ENCODE peak calls at places on chromosomes 16 and 17, in seven cellular contexts. One of them, this sample, is unnamed.

GRCh38 chr16:81792828-81793227 is 13.7 kb downstream of the PLCG2 start:
- DNase-seq in Peyer's patch: no peak
- DNase-seq in fibroblast of mammary gland: no peak
- DNase-seq in SK-N-SH: no peak
- DNase-seq in progenitor cell of endocrine pancreas: no peak
- DNase-seq in GM23338: no peak
- DNase-seq in B cell: no peak
- DNase-seq in this sample: no peak

GRCh38 chr16:1543085-1543896 is 9.8 kb downstream of the TMEM204 start:
- DNase-seq in Peyer's patch: no peak
- DNase-seq in fibroblast of mammary gland: peak; percentile 87
- DNase-seq in SK-N-SH: peak; percentile 64
- DNase-seq in progenitor cell of endocrine pancreas: no peak
- DNase-seq in GM23338: peak; percentile 67
- DNase-seq in B cell: peak; percentile 76
- DNase-seq in this sample: no peak

GRCh38 chr17:59372138-59372751 is 40.8 kb downstream of the YPEL2 start:
- DNase-seq in Peyer's patch: no peak
- DNase-seq in fibroblast of mammary gland: peak; percentile 78
- DNase-seq in SK-N-SH: no peak
- DNase-seq in progenitor cell of endocrine pancreas: no peak
- DNase-seq in GM23338: no peak
- DNase-seq in B cell: no peak
- DNase-seq in this sample: no peak

GRCh38 chr16:54647216-54647615 is 283.4 kb upstream of the IRX5 start:
- DNase-seq in Peyer's patch: no peak
- DNase-seq in fibroblast of mammary gland: no peak
- DNase-seq in SK-N-SH: no peak
- DNase-seq in progenitor cell of endocrine pancreas: no peak
- DNase-seq in GM23338: no peak
- DNase-seq in B cell: no peak
- DNase-seq in this sample: no peak

GRCh38 chr17:81448960-81449359 is 53.7 kb downstream of the BAHCC1 start:
- DNase-seq in Peyer's patch: no peak
- DNase-seq in fibroblast of mammary gland: no peak
- DNase-seq in SK-N-SH: no peak
- DNase-seq in progenitor cell of endocrine pancreas: no peak
- DNase-seq in GM23338: no peak
- DNase-seq in B cell: no peak
- DNase-seq in this sample: no peak

GRCh38 chr17:7042507-7043194 is 1.2 kb downstream of the SLC16A11 start:
- DNase-seq in Peyer's patch: peak; percentile 53
- DNase-seq in fibroblast of mammary gland: no peak
- DNase-seq in SK-N-SH: peak; percentile 60
- DNase-seq in progenitor cell of endocrine pancreas: no peak
- DNase-seq in GM23338: peak; percentile 70
- DNase-seq in B cell: peak; percentile 73
- DNase-seq in this sample: no peak

GRCh38 chr16:55151901-55152300 is 172.1 kb upstream of the IRX6 start:
- DNase-seq in Peyer's patch: no peak
- DNase-seq in fibroblast of mammary gland: no peak
- DNase-seq in SK-N-SH: no peak
- DNase-seq in progenitor cell of endocrine pancreas: no peak
- DNase-seq in GM23338: no peak
- DNase-seq in B cell: no peak
- DNase-seq in this sample: no peak

GRCh38 chr16:19294156-19294649 is 8.7 kb downstream of the CLEC19A start:
- DNase-seq in Peyer's patch: no peak
- DNase-seq in fibroblast of mammary gland: peak; percentile 13
- DNase-seq in SK-N-SH: no peak
- DNase-seq in progenitor cell of endocrine pancreas: no peak
- DNase-seq in GM23338: no peak
- DNase-seq in B cell: peak; percentile 27
- DNase-seq in this sample: no peak

GRCh38 chr16:57187508-57187854 is 1.4 kb downstream of the RSPRY1 start:
- DNase-seq in Peyer's patch: no peak
- DNase-seq in fibroblast of mammary gland: no peak
- DNase-seq in SK-N-SH: no peak
- DNase-seq in progenitor cell of endocrine pancreas: no peak
- DNase-seq in GM23338: peak; percentile 25
- DNase-seq in B cell: no peak
- DNase-seq in this sample: no peak

GRCh38 chr17:58007781-58008706 is 998 bp upstream of the SRSF1 start:
- DNase-seq in Peyer's patch: no peak
- DNase-seq in fibroblast of mammary gland: no peak
- DNase-seq in SK-N-SH: peak; percentile 45
- DNase-seq in progenitor cell of endocrine pancreas: no peak
- DNase-seq in GM23338: peak; percentile 44
- DNase-seq in B cell: no peak
- DNase-seq in this sample: no peak

GRCh38 chr17:78428842-78429617 is 50.6 kb downstream of the PGS1 start:
- DNase-seq in Peyer's patch: no peak
- DNase-seq in fibroblast of mammary gland: no peak
- DNase-seq in SK-N-SH: no peak
- DNase-seq in progenitor cell of endocrine pancreas: no peak
- DNase-seq in GM23338: no peak
- DNase-seq in B cell: no peak
- DNase-seq in this sample: no peak

GRCh38 chr17:28533091-28533670 is 19.2 kb downstream of the UNC119 start:
- DNase-seq in Peyer's patch: no peak
- DNase-seq in fibroblast of mammary gland: no peak
- DNase-seq in SK-N-SH: no peak
- DNase-seq in progenitor cell of endocrine pancreas: no peak
- DNase-seq in GM23338: no peak
- DNase-seq in B cell: no peak
- DNase-seq in this sample: no peak

GRCh38 chr16:12327971-12328726 is 351.6 kb downstream of the SNX29 start:
- DNase-seq in Peyer's patch: peak; percentile 61
- DNase-seq in fibroblast of mammary gland: no peak
- DNase-seq in SK-N-SH: no peak
- DNase-seq in progenitor cell of endocrine pancreas: no peak
- DNase-seq in GM23338: no peak
- DNase-seq in B cell: no peak
- DNase-seq in this sample: no peak

GRCh38 chr17:75864448-75864871 is 9.3 kb upstream of the WBP2 start:
- DNase-seq in Peyer's patch: no peak
- DNase-seq in fibroblast of mammary gland: peak; percentile 63
- DNase-seq in SK-N-SH: peak; percentile 35
- DNase-seq in progenitor cell of endocrine pancreas: no peak
- DNase-seq in GM23338: peak; percentile 74
- DNase-seq in B cell: peak; percentile 73
- DNase-seq in this sample: no peak

GRCh38 chr16:1793578-1794220 is at the start of gene IGFALS:
- DNase-seq in Peyer's patch: peak; percentile 53
- DNase-seq in fibroblast of mammary gland: no peak
- DNase-seq in SK-N-SH: no peak
- DNase-seq in progenitor cell of endocrine pancreas: peak; percentile 9
- DNase-seq in GM23338: no peak
- DNase-seq in B cell: peak; percentile 42
- DNase-seq in this sample: no peak

GRCh38 chr17:1197781-1198490 is 18.2 kb upstream of the ABR start:
- DNase-seq in Peyer's patch: peak; percentile 72
- DNase-seq in fibroblast of mammary gland: no peak
- DNase-seq in SK-N-SH: no peak
- DNase-seq in progenitor cell of endocrine pancreas: no peak
- DNase-seq in GM23338: no peak
- DNase-seq in B cell: peak; percentile 91
- DNase-seq in this sample: no peak

GRCh38 chr17:58956997-58957724 is 149.5 kb downstream of the TRIM37 start:
- DNase-seq in Peyer's patch: no peak
- DNase-seq in fibroblast of mammary gland: peak; percentile 81
- DNase-seq in SK-N-SH: no peak
- DNase-seq in progenitor cell of endocrine pancreas: no peak
- DNase-seq in GM23338: no peak
- DNase-seq in B cell: no peak
- DNase-seq in this sample: no peak

GRCh38 chr17:60079401-60079861 is 710 bp upstream of the HEATR6 start:
- DNase-seq in Peyer's patch: no peak
- DNase-seq in fibroblast of mammary gland: peak; percentile 52
- DNase-seq in SK-N-SH: peak; percentile 23
- DNase-seq in progenitor cell of endocrine pancreas: no peak
- DNase-seq in GM23338: no peak
- DNase-seq in B cell: no peak
- DNase-seq in this sample: no peak

GRCh38 chr17:17355426-17355825 is 52.3 kb downstream of the NT5M start:
- DNase-seq in Peyer's patch: no peak
- DNase-seq in fibroblast of mammary gland: no peak
- DNase-seq in SK-N-SH: no peak
- DNase-seq in progenitor cell of endocrine pancreas: no peak
- DNase-seq in GM23338: no peak
- DNase-seq in B cell: peak; percentile 7
- DNase-seq in this sample: no peak

GRCh38 chr17:75639771-75640555 is 6.7 kb downstream of the SMIM5 start:
- DNase-seq in Peyer's patch: peak; percentile 64
- DNase-seq in fibroblast of mammary gland: no peak
- DNase-seq in SK-N-SH: no peak
- DNase-seq in progenitor cell of endocrine pancreas: no peak
- DNase-seq in GM23338: no peak
- DNase-seq in B cell: no peak
- DNase-seq in this sample: no peak

GRCh38 chr16:69190598-69190997 is 3.6 kb downstream of the SNTB2 start:
- DNase-seq in Peyer's patch: no peak
- DNase-seq in fibroblast of mammary gland: no peak
- DNase-seq in SK-N-SH: no peak
- DNase-seq in progenitor cell of endocrine pancreas: no peak
- DNase-seq in GM23338: no peak
- DNase-seq in B cell: no peak
- DNase-seq in this sample: no peak

GRCh38 chr17:34913001-34913400 is 48.3 kb downstream of the CCT6B start:
- DNase-seq in Peyer's patch: no peak
- DNase-seq in fibroblast of mammary gland: no peak
- DNase-seq in SK-N-SH: no peak
- DNase-seq in progenitor cell of endocrine pancreas: no peak
- DNase-seq in GM23338: peak; percentile 54
- DNase-seq in B cell: no peak
- DNase-seq in this sample: no peak

GRCh38 chr16:70714526-70715112 is 28.8 kb upstream of the MTSS2 start:
- DNase-seq in Peyer's patch: no peak
- DNase-seq in fibroblast of mammary gland: no peak
- DNase-seq in SK-N-SH: no peak
- DNase-seq in progenitor cell of endocrine pancreas: no peak
- DNase-seq in GM23338: no peak
- DNase-seq in B cell: no peak
- DNase-seq in this sample: no peak

GRCh38 chr16:57669476-57670162 is 1.5 kb downstream of the ADGRG3 start:
- DNase-seq in Peyer's patch: no peak
- DNase-seq in fibroblast of mammary gland: no peak
- DNase-seq in SK-N-SH: no peak
- DNase-seq in progenitor cell of endocrine pancreas: no peak
- DNase-seq in GM23338: no peak
- DNase-seq in B cell: no peak
- DNase-seq in this sample: no peak

GRCh38 chr17:39677581-39678339 is 9.5 kb downstream of the PNMT start:
- DNase-seq in Peyer's patch: peak; percentile 44
- DNase-seq in fibroblast of mammary gland: no peak
- DNase-seq in SK-N-SH: no peak
- DNase-seq in progenitor cell of endocrine pancreas: no peak
- DNase-seq in GM23338: no peak
- DNase-seq in B cell: no peak
- DNase-seq in this sample: no peak

DNA sequence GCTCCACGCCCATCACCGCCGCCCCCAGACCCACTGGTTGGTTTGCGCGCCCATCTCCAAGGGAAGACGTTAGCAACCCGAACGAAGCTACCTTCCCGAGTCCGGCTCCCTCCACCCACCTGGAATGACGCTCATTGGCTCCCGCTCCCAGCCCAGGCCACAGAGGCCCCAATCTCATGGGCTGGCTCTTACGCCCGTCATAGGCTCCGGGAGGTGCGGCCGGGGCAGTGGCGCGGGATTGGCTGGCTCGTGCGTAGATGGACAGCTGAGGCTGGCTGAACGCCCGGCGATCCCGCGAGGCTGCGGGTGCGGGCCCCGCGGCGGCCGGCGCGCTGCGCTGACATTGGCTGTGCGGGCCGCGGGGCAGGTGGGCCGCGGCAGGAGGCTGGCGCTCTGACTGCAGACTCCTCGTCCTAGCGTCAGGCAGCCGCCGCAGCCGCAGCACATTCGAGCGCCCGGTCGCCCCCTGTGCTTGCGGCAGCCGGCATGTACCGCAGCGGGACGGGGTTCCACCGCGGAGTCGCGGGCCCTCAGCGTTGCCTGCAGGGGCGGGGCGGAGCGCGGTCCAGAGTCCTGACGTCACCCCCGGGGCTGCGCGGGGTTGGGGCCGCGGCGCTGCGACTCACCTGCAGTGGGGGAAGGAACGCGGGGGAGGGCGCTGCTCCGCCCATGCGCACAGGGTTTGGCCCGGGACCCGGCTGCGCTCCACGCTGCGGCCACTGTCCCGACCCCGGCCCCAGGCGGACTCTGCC is 453 bp upstream of the MYH10 start:
- DNase-seq in Peyer's patch: peak; percentile 91
- DNase-seq in fibroblast of mammary gland: peak; percentile 99
- DNase-seq in SK-N-SH: peak; percentile 98
- DNase-seq in progenitor cell of endocrine pancreas: peak; percentile 99
- DNase-seq in GM23338: peak; percentile 100
- DNase-seq in B cell: peak; percentile 96
- DNase-seq in this sample: peak; percentile 99
- TF ChIP-seq CTCF in Peyer's patch: peak; percentile 25
- TF ChIP-seq CTCF in fibroblast of mammary gland: no peak
- TF ChIP-seq CTCF in SK-N-SH: peak; percentile 27
- TF ChIP-seq CTCF in progenitor cell of endocrine pancreas: peak; percentile 51
- TF ChIP-seq CTCF in GM23338: peak; percentile 45
- TF ChIP-seq CTCF in B cell: peak; percentile 16
- TF ChIP-seq CTCF in this sample: no peak

GRCh38 chr17:3022197-3022596 is 41.2 kb downstream of the OR1D5 start:
- DNase-seq in Peyer's patch: no peak
- DNase-seq in fibroblast of mammary gland: no peak
- DNase-seq in SK-N-SH: no peak
- DNase-seq in progenitor cell of endocrine pancreas: no peak
- DNase-seq in GM23338: no peak
- DNase-seq in B cell: no peak
- DNase-seq in this sample: no peak
- TF ChIP-seq CTCF in Peyer's patch: no peak
- TF ChIP-seq CTCF in fibroblast of mammary gland: no peak
- TF ChIP-seq CTCF in SK-N-SH: no peak
- TF ChIP-seq CTCF in progenitor cell of endocrine pancreas: no peak
- TF ChIP-seq CTCF in GM23338: no peak
- TF ChIP-seq CTCF in B cell: no peak
- TF ChIP-seq CTCF in this sample: no peak

GRCh38 chr17:21525464-21526130 is 149.4 kb downstream of the KCNJ12 start:
- DNase-seq in Peyer's patch: no peak
- DNase-seq in fibroblast of mammary gland: no peak
- DNase-seq in SK-N-SH: no peak
- DNase-seq in progenitor cell of endocrine pancreas: no peak
- DNase-seq in GM23338: no peak
- DNase-seq in B cell: no peak
- DNase-seq in this sample: no peak
- TF ChIP-seq CTCF in Peyer's patch: no peak
- TF ChIP-seq CTCF in fibroblast of mammary gland: peak; percentile 8
- TF ChIP-seq CTCF in SK-N-SH: no peak
- TF ChIP-seq CTCF in progenitor cell of endocrine pancreas: peak; percentile 13
- TF ChIP-seq CTCF in GM23338: no peak
- TF ChIP-seq CTCF in B cell: no peak
- TF ChIP-seq CTCF in this sample: no peak

DNA sequence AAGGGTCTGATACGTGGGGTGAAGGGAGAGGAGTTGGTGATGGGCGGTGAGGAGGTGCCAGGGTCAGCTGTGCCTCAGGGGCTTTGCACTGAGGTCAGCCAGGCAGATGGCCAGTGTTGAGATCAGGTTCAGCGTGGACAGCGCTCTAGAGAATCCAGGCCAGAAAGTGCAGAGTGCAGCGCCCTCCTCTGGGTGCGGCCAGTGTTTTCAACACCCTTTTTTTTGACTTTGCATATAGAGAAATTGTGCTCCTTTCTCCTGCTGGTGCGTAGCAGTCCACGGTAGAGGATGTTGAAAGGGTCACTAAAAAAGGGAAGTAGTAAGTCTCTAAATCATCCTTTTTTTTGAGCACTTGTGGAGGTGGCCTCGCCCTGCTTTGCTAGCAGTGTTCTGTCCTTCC is 53.9 kb downstream of the BANP start:
- DNase-seq in Peyer's patch: no peak
- DNase-seq in fibroblast of mammary gland: peak; percentile 44
- DNase-seq in SK-N-SH: peak; percentile 61
- DNase-seq in progenitor cell of endocrine pancreas: no peak
- DNase-seq in GM23338: peak; percentile 76
- DNase-seq in B cell: peak; percentile 62
- DNase-seq in this sample: no peak
- TF ChIP-seq CTCF in Peyer's patch: no peak
- TF ChIP-seq CTCF in fibroblast of mammary gland: peak; percentile 63
- TF ChIP-seq CTCF in SK-N-SH: peak; percentile 36
- TF ChIP-seq CTCF in progenitor cell of endocrine pancreas: peak; percentile 20
- TF ChIP-seq CTCF in GM23338: peak; percentile 81
- TF ChIP-seq CTCF in B cell: peak; percentile 72
- TF ChIP-seq CTCF in this sample: no peak

This sample was measured in mesothelial cell of epicardium.